ENCODE peak calls at places on chromosomes 4 and X, in seven cellular contexts. U is body of pancreas, L is NCI-H1092 treated with DMSO at 0.1 percent for 48 hours, M is RWPE1, T is upper lobe of right lung, Z is NCI-H226, G is astrocyte of the spinal cord. F is an unnamed sample.

GRCh38 chr4:89829470-89830138 is 7.4 kb downstream of the SNCA start:
- DNase-seq in U (no peak), L (no peak), M (no peak), T (no peak), Z (no peak), G (peak), F (no peak)

GRCh38 chr4:87977521-87978278 is 2.2 kb downstream of the SPP1 start:
- DNase-seq in U (no peak), L (no peak), M (no peak), T (no peak), Z (no peak), G (no peak), F (peak)

GRCh38 chr4:145195167-145195952 is 15.0 kb upstream of the OTUD4 start:
- DNase-seq in U (no peak), L (no peak), M (peak), T (no peak), Z (peak), G (no peak), F (no peak)

GRCh38 chr4:3030551-3031356 is 43.6 kb downstream of the HTT-AS start:
- DNase-seq in U (no peak), L (no peak), M (no peak), T (no peak), Z (no peak), G (no peak), F (no peak)

GRCh38 chrX:70554948-70555347 is 110.3 kb downstream of the DLG3 start:
- DNase-seq in U (no peak), L (no peak), M (no peak), T (no peak), Z (no peak), G (no peak), F (no peak)

GRCh38 chr4:10762541-10762940 is 78.0 kb upstream of the CLNK start:
- DNase-seq in U (no peak), L (no peak), M (no peak), T (no peak), Z (no peak), G (peak), F (no peak)

GRCh38 chrX:130114141-130114561 is 3.9 kb upstream of the ELF4 start:
- DNase-seq in U (no peak), L (no peak), M (peak), T (no peak), Z (peak), G (peak), F (no peak)

GRCh38 chr4:93327346-93327745 is 501.2 kb upstream of the ATOH1 start:
- DNase-seq in U (no peak), L (no peak), M (no peak), T (no peak), Z (no peak), G (no peak), F (no peak)

GRCh38 chr4:34323549-34324325 is 1920.6 kb downstream of the ARAP2 start:
- DNase-seq in U (no peak), L (no peak), M (no peak), T (no peak), Z (no peak), G (peak), F (no peak)

GRCh38 chr4:140268441-140268840 is 105.0 kb upstream of the SCOC start:
- DNase-seq in U (no peak), L (no peak), M (no peak), T (no peak), Z (no peak), G (no peak), F (no peak)

GRCh38 chrX:43849173-43849572 is 33.1 kb downstream of the MAOB start:
- DNase-seq in U (no peak), L (no peak), M (no peak), T (no peak), Z (no peak), G (no peak), F (no peak)